ENCODE peak calls at places on chromosomes 16 and 17, in ten cellular contexts. O, B, W, X, U, M, C, E, P and F are unnamed samples.

GRCh38 chr16:53773150-53773846 is 69.3 kb downstream of the FTO start:
- DNase-seq in C (no peak), O (no peak), B (no peak), U (peak; percentile 45), X (peak; percentile 29), M (peak; percentile 74), E (no peak), P (peak; percentile 65), W (peak; percentile 52), F (no peak)

GRCh38 chr16:2333231-2333630 is 7.3 kb downstream of the ABCA3 start:
- DNase-seq in O (no peak), X (no peak), B (no peak), C (no peak), E (no peak), W (no peak), P (no peak), M (no peak), U (no peak), F (no peak)

GRCh38 chr16:31033709-31034492 is 543 bp downstream of the STX4 start:
- DNase-seq in C (peak; percentile 89), E (peak; percentile 43), X (peak; percentile 93), M (peak; percentile 94), O (peak; percentile 96), B (peak; percentile 95), U (peak; percentile 84), W (peak; percentile 90), P (peak; percentile 93), F (peak; percentile 97)

GRCh38 chr17:77281904-77282367 is 141.2 kb downstream of the SEC14L1 start:
- DNase-seq in E (no peak), W (no peak), B (no peak), P (no peak), U (no peak), M (peak; percentile 61), C (no peak), O (no peak), X (peak; percentile 65), F (no peak)

GRCh38 chr16:51050379-51050710 is 100.7 kb downstream of the SALL1 start:
- DNase-seq in U (no peak), O (no peak), B (no peak), M (no peak), P (no peak), W (no peak), E (no peak), C (no peak), X (no peak), F (no peak)

GRCh38 chr17:65020284-65020683 is 36.3 kb downstream of the GNA13 start:
- DNase-seq in W (no peak), P (no peak), U (peak; percentile 45), M (no peak), O (no peak), C (no peak), E (no peak), X (no peak), B (no peak), F (no peak)

GRCh38 chr16:29789775-29790182 is 772 bp upstream of the KIF22 start:
- DNase-seq in X (no peak), U (no peak), W (no peak), O (no peak), C (no peak), B (no peak), E (no peak), P (no peak), M (peak; percentile 27), F (no peak)

GRCh38 chr16:49505556-49505955 is 132.0 kb downstream of the C16orf78 start:
- DNase-seq in X (no peak), O (no peak), M (no peak), U (no peak), W (no peak), P (no peak), C (no peak), E (no peak), B (no peak), F (no peak)

GRCh38 chr17:60305141-60305540 is 86.8 kb downstream of the USP32 start:
- DNase-seq in M (peak; percentile 45), E (no peak), B (no peak), P (peak; percentile 44), U (peak; percentile 78), O (no peak), X (no peak), W (no peak), C (no peak), F (no peak)

GRCh38 chr17:36463916-36464764 is 22.3 kb upstream of the ZNHIT3 start:
- DNase-seq in X (peak; percentile 56), P (peak; percentile 88), B (no peak), M (peak; percentile 97), W (peak; percentile 32), U (peak; percentile 54), C (peak; percentile 63), E (peak; percentile 47), O (peak; percentile 55), F (no peak)

DNA sequence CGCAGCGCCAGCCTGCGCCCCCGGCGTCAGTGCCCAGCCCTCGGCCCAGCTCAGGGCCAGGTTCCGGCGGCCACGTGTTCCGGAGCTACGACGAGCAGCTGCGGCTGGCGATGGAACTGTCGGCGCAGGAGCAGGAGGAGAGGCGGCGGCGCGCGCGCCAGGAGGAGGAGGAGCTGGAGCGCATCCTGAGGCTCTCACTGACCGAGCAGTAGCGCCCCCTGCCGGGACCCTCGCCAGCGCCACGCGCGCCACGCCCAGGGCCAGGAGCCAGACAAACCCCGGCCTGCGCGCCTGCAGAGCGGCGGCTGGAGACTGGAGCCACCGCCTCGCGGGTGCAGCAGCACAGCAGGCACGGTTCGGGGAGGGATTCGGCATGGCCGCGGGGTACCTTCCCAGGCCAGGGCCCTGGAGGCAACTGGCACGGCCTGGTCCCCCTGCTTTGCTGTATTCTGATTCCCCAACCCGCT is 9.3 kb downstream of the CORO6 start:
- DNase-seq in C (peak; percentile 93), W (peak; percentile 86), M (peak; percentile 96), B (peak; percentile 96), U (peak; percentile 72), O (peak; percentile 98), P (no peak), E (no peak), X (peak; percentile 93), F (peak; percentile 99)
- TF ChIP-seq POLR2AphosphoS5 in C (peak; percentile 44), W (peak; percentile 60), M (peak; percentile 40), B (peak; percentile 73), U (no peak), O (peak; percentile 35), P (no peak), E (no peak), X (peak; percentile 8), F (peak; percentile 74)

GRCh38 chr17:7922499-7923289 is 6.6 kb upstream of the RNF227 start:
- DNase-seq in P (no peak), U (no peak), M (peak; percentile 94), E (no peak), O (peak; percentile 93), B (peak; percentile 91), W (peak; percentile 78), C (peak; percentile 91), X (peak; percentile 89), F (peak; percentile 96)
- TF ChIP-seq POLR2AphosphoS5 in P (no peak), U (no peak), M (no peak), E (no peak), O (peak; percentile 72), B (no peak), W (peak; percentile 90), C (no peak), X (peak; percentile 77), F (peak; percentile 84)

GRCh38 chr16:87582966-87583325 is 19.4 kb upstream of the JPH3 start:
- DNase-seq in P (no peak), M (no peak), B (no peak), E (no peak), W (no peak), U (no peak), X (no peak), O (no peak), C (no peak), F (no peak)

GRCh38 chr16:87582221-87582965 is 19.9 kb upstream of the JPH3 start:
- DNase-seq in M (peak; percentile 44), U (no peak), B (peak; percentile 82), E (no peak), O (peak; percentile 87), W (no peak), C (no peak), P (peak; percentile 21), X (no peak), F (no peak)

GRCh38 chr16:87583453-87584131 is 18.7 kb upstream of the JPH3 start:
- DNase-seq in P (no peak), W (no peak), B (no peak), C (no peak), E (no peak), O (no peak), X (no peak), M (peak; percentile 50), U (no peak), F (no peak)

GRCh38 chr16:87580855-87581261 is 21.4 kb upstream of the JPH3 start:
- DNase-seq in M (peak; percentile 36), C (no peak), P (peak; percentile 28), U (no peak), W (no peak), X (no peak), E (no peak), O (no peak), B (no peak), F (no peak)

DNA sequence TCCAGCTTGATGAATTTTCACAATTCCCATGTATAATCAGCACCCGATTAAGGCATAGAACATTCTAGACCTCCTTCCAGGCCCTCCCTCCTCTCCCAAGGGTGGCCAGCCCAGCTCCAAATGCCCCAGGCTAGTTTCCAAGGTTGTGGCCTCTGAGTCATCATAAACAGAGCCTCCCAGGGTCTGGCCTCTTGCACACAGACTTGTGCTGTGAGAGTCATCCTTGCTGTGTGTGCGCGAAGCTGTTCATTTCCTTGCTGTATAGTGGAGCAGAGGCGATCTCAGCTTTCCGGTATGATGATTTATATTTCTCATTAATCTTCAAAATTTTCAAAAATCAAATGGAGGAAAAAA is 20.5 kb upstream of the JPH3 start:
- DNase-seq in P (peak; percentile 75), W (peak; percentile 12), O (peak; percentile 93), E (peak; percentile 51), U (no peak), B (peak; percentile 87), C (no peak), M (no peak), X (peak; percentile 56), F (peak; percentile 94)
- TF ChIP-seq POLR2AphosphoS5 in P (no peak), W (peak; percentile 60), O (peak; percentile 53), E (no peak), U (no peak), B (peak; percentile 26), C (peak; percentile 46), M (no peak), X (peak; percentile 48), F (peak; percentile 82)

DNA sequence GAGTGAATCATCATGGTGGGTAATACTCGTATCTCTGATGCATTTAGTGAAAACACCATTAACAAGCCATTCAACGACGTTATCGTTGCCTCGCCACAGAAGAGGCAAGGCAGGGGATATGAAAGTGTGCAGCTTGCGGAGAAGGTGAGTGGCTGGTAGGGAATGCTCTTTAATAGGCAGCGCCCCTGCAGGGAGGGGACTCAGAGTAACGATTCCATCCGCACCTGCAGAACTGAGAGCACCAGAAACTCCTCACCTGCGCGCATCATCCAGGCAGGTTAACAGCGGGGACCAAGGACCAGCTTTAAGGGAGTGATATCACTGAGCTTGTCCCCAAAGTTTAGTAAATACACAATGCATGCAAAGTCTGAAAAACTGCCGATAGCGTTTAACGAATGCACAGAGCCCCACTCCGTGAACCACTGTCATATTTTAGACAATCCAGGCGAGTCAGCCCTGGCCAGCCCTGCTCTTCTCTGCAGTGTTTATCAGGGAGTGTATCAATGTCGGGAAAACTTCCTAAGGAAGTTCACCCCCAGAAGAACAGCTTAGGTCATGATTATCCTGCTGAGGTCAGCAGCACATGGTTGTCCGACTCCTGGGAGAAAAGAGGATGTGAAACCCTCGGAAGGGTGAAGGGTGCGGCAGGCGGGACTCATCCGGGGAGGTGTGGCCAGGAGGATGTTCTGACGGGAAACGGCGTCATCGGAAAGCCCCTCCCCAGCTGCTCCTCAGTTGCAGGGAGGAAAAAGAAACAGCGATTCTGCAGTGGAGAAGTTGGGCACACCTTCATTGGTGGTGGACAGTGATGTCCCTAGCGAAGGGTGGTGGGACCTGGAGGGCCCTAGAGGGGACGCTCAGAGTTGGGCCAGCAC is 68.5 kb upstream of the DNAH17 start:
- DNase-seq in P (peak; percentile 28), W (no peak), X (peak; percentile 57), C (no peak), O (peak; percentile 89), M (peak; percentile 20), E (no peak), U (peak; percentile 31), B (peak; percentile 84), F (peak; percentile 94)
- TF ChIP-seq POLR2AphosphoS5 in P (no peak), W (peak; percentile 32), X (no peak), C (peak; percentile 42), O (no peak), M (no peak), E (no peak), U (no peak), B (no peak), F (peak; percentile 64)